ENCODE peak calls at places on chromosomes 16 and 17, in eight cellular contexts. V is GM23248, L is H54, D is BE2C, C is fibroblast of the conjunctiva, A is NCI-H1694 treated with DMSO at 0.1 percent for 48 hours, R is aorta, Z is hippocampal formation. W is an unnamed sample.

GRCh38 chr16:89557936-89558490 is 2.5 kb upstream of the RPL13 start:
- DNase-seq in V (no peak), L (no peak), D (no peak), C (no peak), A (no peak), R (no peak), Z (no peak), W (no peak)

GRCh38 chr17:35847006-35847405 is 21.7 kb downstream of the HEATR9 start:
- DNase-seq in V (no peak), L (no peak), D (no peak), C (no peak), A (no peak), R (no peak), Z (no peak), W (no peak)

GRCh38 chr17:40122944-40123810 is 1.4 kb downstream of the MSL1 start:
- DNase-seq in V (peak; percentile 65), L (no peak), D (peak; percentile 74), C (no peak), A (peak; percentile 45), R (peak; percentile 67), Z (peak; percentile 26), W (peak; percentile 79)

GRCh38 chr17:15039366-15039765 is 225.8 kb downstream of the PMP22 start:
- DNase-seq in V (peak; percentile 13), L (no peak), D (no peak), C (no peak), A (no peak), R (no peak), Z (no peak), W (no peak)

GRCh38 chr16:52611817-52612673 is 65.1 kb upstream of the TOX3 start:
- DNase-seq in V (no peak), L (no peak), D (no peak), C (no peak), A (no peak), R (no peak), Z (no peak), W (no peak)

GRCh38 chr16:82046941-82047340 is 11.9 kb downstream of the HSD17B2 start:
- DNase-seq in V (no peak), L (no peak), D (no peak), C (no peak), A (no peak), R (no peak), Z (no peak), W (no peak)

GRCh38 chr17:76246080-76247066 is 6.1 kb upstream of the RNF157 start:
- DNase-seq in V (peak; percentile 41), L (no peak), D (no peak), C (peak; percentile 70), A (no peak), R (no peak), Z (no peak), W (no peak)

GRCh38 chr17:49993423-49994037 is 1.5 kb downstream of the DLX3 start:
- DNase-seq in V (peak; percentile 67), L (no peak), D (peak; percentile 25), C (no peak), A (no peak), R (no peak), Z (no peak), W (no peak)

GRCh38 chr16:5706206-5706605 is 608.6 kb upstream of the EEF2KMT start:
- DNase-seq in V (no peak), L (no peak), D (no peak), C (no peak), A (no peak), R (no peak), Z (no peak), W (no peak)

GRCh38 chr17:39738568-39738901 is 797 bp downstream of the GRB7 start:
- DNase-seq in V (no peak), L (no peak), D (no peak), C (no peak), A (no peak), R (no peak), Z (no peak), W (no peak)

GRCh38 chr17:8121531-8122390 is 2.1 kb downstream of the HES7 start:
- DNase-seq in V (peak; percentile 72), L (no peak), D (peak; percentile 75), C (no peak), A (no peak), R (peak; percentile 60), Z (peak; percentile 74), W (no peak)